ENCODE peak calls at places on chromosomes 5 and 9, in four cellular contexts. M is activated naive CD8-positive, alpha-beta T cell treated with anti-CD3 and anti-CD28 coated beads, Interleukin-2, amount 50 U/mL, for 24 hours; E is bronchial epithelial cell; X is astrocyte. T is an unnamed sample.

GRCh38 chr5:10536511-10536910 is 27.4 kb upstream of the ANKRD33B start:
- DNase-seq in M (no peak), E (no peak), X (no peak), T (no peak)

GRCh38 chr5:127849891-127850290 is 146.7 kb downstream of the CCDC192 start:
- DNase-seq in M (no peak), E (no peak), X (no peak), T (no peak)

GRCh38 chr5:82388186-82388585 is 110.0 kb upstream of the RPS23 start:
- DNase-seq in M (no peak), E (no peak), X (peak; percentile 97), T (no peak)

GRCh38 chr5:149403923-149404745 is 25.0 kb upstream of the IL17B start:
- DNase-seq in M (no peak), E (no peak), X (peak; percentile 90), T (peak; percentile 50)

GRCh38 chr9:34072410-34072809 is 23.7 kb upstream of the UBAP2 start:
- DNase-seq in M (no peak), E (peak; percentile 99), X (no peak), T (no peak)

GRCh38 chr5:143188083-143188482 is 215.4 kb downstream of the NR3C1 start:
- DNase-seq in M (no peak), E (no peak), X (no peak), T (no peak)

GRCh38 chr9:124456341-124457078 is 6.3 kb downstream of the ADGRD2 start:
- DNase-seq in M (no peak), E (no peak), X (no peak), T (no peak)

GRCh38 chr5:77425420-77425819 is 66.7 kb downstream of the WDR41 start:
- DNase-seq in M (no peak), E (no peak), X (no peak), T (no peak)

GRCh38 chr5:1516615-1517601 is 6.9 kb downstream of the LPCAT1 start:
- DNase-seq in M (peak; percentile 1), E (peak; percentile 45), X (peak; percentile 61), T (no peak)

GRCh38 chr5:2557435-2557834 is 194.0 kb downstream of the IRX2 start:
- DNase-seq in M (no peak), E (no peak), X (no peak), T (no peak)

GRCh38 chr5:144390133-144390532 is 219.5 kb downstream of the KCTD16 start:
- DNase-seq in M (no peak), E (peak; percentile 10), X (no peak), T (peak; percentile 4)

GRCh38 chr9:84163227-84163626 is 177.3 kb downstream of the SLC28A3 start:
- DNase-seq in M (no peak), E (no peak), X (no peak), T (no peak)

GRCh38 chr5:160703547-160704189 is 148.3 kb downstream of the ATP10B start:
- DNase-seq in M (no peak), E (no peak), X (no peak), T (no peak)

GRCh38 chr5:36414869-36415282 is 113.2 kb upstream of the RANBP3L start:
- DNase-seq in M (no peak), E (peak; percentile 63), X (no peak), T (peak; percentile 75)

GRCh38 chr5:51651889-51652288 is 268.6 kb downstream of the ISL1 start:
- DNase-seq in M (no peak), E (peak; percentile 86), X (peak; percentile 12), T (peak; percentile 5)

GRCh38 chr5:154478752-154479159 is 729 bp upstream of the HAND1 start:
- DNase-seq in M (no peak), E (no peak), X (no peak), T (no peak)

GRCh38 chr9:106482733-106483132 is 380.2 kb upstream of the ZNF462 start:
- DNase-seq in M (no peak), E (peak; percentile 90), X (peak; percentile 5), T (no peak)

GRCh38 chr5:52987711-52988329 is 1.3 kb upstream of the ITGA2 start:
- DNase-seq in M (no peak), E (peak; percentile 99), X (peak; percentile 86), T (no peak)

GRCh38 chr9:115411516-115411915 is 293.6 kb upstream of the TNC start:
- DNase-seq in M (no peak), E (no peak), X (peak; percentile 76), T (no peak)

GRCh38 chr5:123856736-123857135 is 344.8 kb downstream of the CSNK1G3 start:
- DNase-seq in M (no peak), E (no peak), X (no peak), T (peak; percentile 27)

GRCh38 chr9:82488702-82489578 is 500.4 kb downstream of the SPATA31D1 start:
- DNase-seq in M (no peak), E (peak; percentile 51), X (peak; percentile 100), T (peak; percentile 34)

GRCh38 chr5:103433216-103433615 is 129.4 kb downstream of the NUDT12 start:
- DNase-seq in M (no peak), E (peak; percentile 43), X (peak; percentile 55), T (no peak)

GRCh38 chr9:90343360-90343759 is 299.3 kb downstream of the DIRAS2 start:
- DNase-seq in M (no peak), E (peak; percentile 18), X (no peak), T (no peak)

T was measured in A673.